ENCODE peak calls at places on chromosomes 16 and 17, in ten cellular contexts. F, R, I, J, B, L, H, Y, G and T are unnamed samples.

GRCh38 chr17:76844846-76845245 is 23.4 kb upstream of the MGAT5B start:
- DNase-seq in R (no peak), B (no peak), H (no peak), L (no peak), I (no peak), Y (no peak), F (no peak), J (no peak), G (no peak), T (no peak)

GRCh38 chr16:84950906-84951305 is 60.4 kb downstream of the ZDHHC7 start:
- DNase-seq in Y (no peak), F (no peak), G (no peak), L (no peak), R (no peak), B (no peak), H (no peak), J (no peak), I (peak; percentile 10), T (peak; percentile 20)

GRCh38 chr17:5352681-5353289 is 66.7 kb downstream of the NUP88 start:
- DNase-seq in G (no peak), J (no peak), B (no peak), I (no peak), Y (no peak), H (no peak), F (no peak), L (no peak), R (no peak), T (no peak)

GRCh38 chr16:54031107-54031760 is 255.4 kb downstream of the IRX3 start:
- DNase-seq in R (peak; percentile 66), G (no peak), Y (no peak), J (no peak), H (no peak), B (no peak), L (no peak), I (no peak), F (peak; percentile 28), T (no peak)

GRCh38 chr17:54967621-54968258 is 714 bp downstream of the COX11 start:
- DNase-seq in L (peak; percentile 77), H (peak; percentile 28), J (peak; percentile 27), F (peak; percentile 59), B (no peak), G (no peak), Y (peak; percentile 20), I (peak; percentile 0), R (peak; percentile 35), T (peak; percentile 18)

GRCh38 chr16:23518435-23518891 is 8.2 kb upstream of the GGA2 start:
- DNase-seq in F (no peak), J (peak; percentile 32), G (no peak), B (no peak), L (no peak), H (no peak), R (no peak), Y (no peak), I (no peak), T (no peak)

GRCh38 chr17:79064026-79064425 is 10.6 kb upstream of the ENGASE start:
- DNase-seq in G (no peak), F (no peak), I (no peak), J (no peak), R (no peak), B (no peak), Y (no peak), L (no peak), H (no peak), T (no peak)

GRCh38 chr17:49005140-49005539 is 8.0 kb downstream of the IGF2BP1 start:
- DNase-seq in R (no peak), G (no peak), B (no peak), J (no peak), L (no peak), H (no peak), Y (no peak), I (no peak), F (no peak), T (no peak)

GRCh38 chr17:64002658-64003525 is 4.7 kb downstream of the PRR29 start:
- DNase-seq in L (no peak), Y (no peak), G (no peak), H (no peak), B (no peak), I (no peak), F (no peak), J (no peak), R (no peak), T (no peak)

GRCh38 chr17:63116967-63117366 is 150.9 kb downstream of the TANC2 start:
- DNase-seq in B (peak; percentile 66), G (no peak), F (peak; percentile 91), I (no peak), J (peak; percentile 77), Y (no peak), R (peak; percentile 11), H (no peak), L (no peak), T (no peak)

GRCh38 chr16:86087561-86088230 is 188.7 kb downstream of the IRF8 start:
- DNase-seq in B (peak; percentile 24), G (no peak), R (no peak), F (no peak), L (no peak), H (peak; percentile 40), J (no peak), Y (peak; percentile 8), I (no peak), T (no peak)

DNA sequence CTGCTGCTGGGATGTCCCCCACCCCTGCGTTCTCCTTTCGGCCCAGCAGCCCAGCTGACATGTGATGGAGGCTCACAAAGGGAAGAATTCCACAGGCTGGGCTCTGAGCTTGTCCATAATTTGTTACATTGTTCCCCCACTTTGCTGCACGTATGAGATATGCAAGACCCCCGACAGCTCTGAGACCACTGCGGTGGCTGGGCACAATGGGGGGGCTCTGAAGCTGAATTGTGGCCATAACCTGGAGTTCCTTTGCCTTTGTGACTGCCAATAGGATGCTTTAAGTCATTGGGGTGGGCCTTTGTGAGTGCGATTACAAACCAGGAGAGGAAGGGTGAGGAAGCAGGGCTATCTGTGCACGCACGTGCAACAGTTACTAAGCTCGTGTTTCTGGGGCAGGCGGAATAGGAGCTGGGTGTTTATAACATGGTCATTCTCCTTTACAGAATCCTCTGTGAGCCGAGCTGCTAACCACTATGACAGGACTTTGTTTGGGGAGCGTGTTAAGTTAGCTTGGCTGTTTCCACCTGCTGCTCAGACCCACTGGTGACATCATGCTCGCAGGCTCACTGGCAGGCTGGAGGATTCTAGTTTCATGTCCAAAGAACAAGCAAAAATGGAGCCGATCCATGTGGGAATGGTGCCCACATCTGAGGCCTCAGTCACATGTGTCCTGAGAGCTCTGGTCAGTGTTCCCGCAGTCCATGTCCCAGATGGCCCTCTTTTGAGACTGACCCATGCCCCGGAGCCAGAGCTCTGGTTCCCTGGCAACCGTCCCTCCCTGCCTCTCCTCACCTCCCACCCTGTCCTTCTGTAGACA is 208.3 kb upstream of the SALL1 start:
- DNase-seq in L (no peak), B (peak; percentile 71), I (no peak), F (peak; percentile 7), R (no peak), J (peak; percentile 5), G (no peak), Y (no peak), H (no peak), T (no peak)
- H3K4me3 ChIP-seq in L (no peak overlapping the region), B (no peak overlapping the region), I (no peak overlapping the region), F (no peak overlapping the region), R (no peak overlapping the region), J (no peak overlapping the region), G (no peak overlapping the region), Y (no peak overlapping the region), H (no peak overlapping the region), T (no peak overlapping the region)

DNA sequence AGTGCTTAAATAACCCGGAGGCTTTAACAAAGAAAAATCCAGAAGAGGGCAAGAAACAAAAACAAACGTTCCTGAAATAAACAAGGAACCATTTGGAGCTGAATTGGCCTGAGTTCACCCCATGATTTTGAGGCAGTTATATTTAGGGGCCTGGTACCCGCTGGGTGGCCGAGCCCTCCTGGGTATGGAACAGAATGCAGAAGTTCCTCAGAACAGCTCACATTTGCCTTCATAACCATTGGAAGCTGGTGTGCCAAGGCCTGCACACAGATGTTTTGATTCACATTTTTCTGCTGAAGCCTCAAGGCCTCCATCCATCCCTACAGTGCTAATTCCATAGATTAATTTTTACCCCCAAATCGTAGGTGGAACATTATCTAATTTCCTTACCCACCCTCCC is 3.3 kb upstream of the ZFHX3 start:
- DNase-seq in Y (no peak), H (no peak), L (no peak), G (no peak), B (no peak), I (no peak), J (no peak), R (no peak), F (no peak), T (no peak)
- H3K27me3 ChIP-seq in Y (no peaks in the 10 kb centered on the region), H (peaks cover 56% of the 10 kb centered on the region), L (no peaks in the 10 kb centered on the region), G (peaks cover 57% of the 10 kb centered on the region), B (no peaks in the 10 kb centered on the region), I (peaks cover 12% of the 10 kb centered on the region), J (no peaks in the 10 kb centered on the region), R (no peaks in the 10 kb centered on the region), F (no peaks in the 10 kb centered on the region), T (no peaks in the 10 kb centered on the region)

GRCh38 chr17:45425125-45425983 is 7.3 kb downstream of the ARHGAP27 start:
- DNase-seq in R (peak; percentile 97), J (peak; percentile 74), H (peak; percentile 78), I (no peak), G (peak; percentile 82), Y (peak; percentile 92), F (peak; percentile 62), L (peak; percentile 99), B (no peak), T (peak; percentile 52)
- H3K4me3 ChIP-seq in R (peak overlapping the region; percentile 47), J (no peak overlapping the region), H (peak overlapping the region; percentile 18), I (no peak overlapping the region), G (peak overlapping the region; percentile 20), Y (peak overlapping the region; percentile 34), F (no peak overlapping the region), L (peak overlapping the region; percentile 74), B (no peak overlapping the region), T (no peak overlapping the region)

DNA sequence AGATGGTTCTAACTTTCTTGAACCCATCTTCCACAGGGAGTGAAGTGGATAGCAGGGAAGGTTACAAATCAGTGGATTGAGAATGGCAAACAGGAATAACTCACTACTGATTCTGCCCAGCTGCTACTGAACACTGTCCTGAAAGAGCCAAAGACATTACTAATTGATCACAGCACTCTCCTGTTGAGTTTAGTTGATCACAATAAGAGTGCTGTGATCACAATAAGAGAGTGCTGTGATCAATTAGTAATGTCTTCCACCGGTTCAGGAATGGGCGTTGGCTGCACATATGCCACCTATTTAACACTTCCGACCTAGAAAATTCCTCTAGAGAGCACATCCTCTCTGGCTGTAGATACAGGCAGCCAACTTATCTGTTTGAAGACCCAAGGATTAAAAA is 11.4 kb downstream of the CFAP97D1 start:
- DNase-seq in B (no peak), R (peak; percentile 72), L (peak; percentile 78), G (no peak), H (peak; percentile 56), F (peak; percentile 61), I (peak; percentile 9), J (peak; percentile 49), Y (no peak), T (no peak)
- H3K27me3 ChIP-seq in B (no peaks in the 10 kb centered on the region), R (no peaks in the 10 kb centered on the region), L (no peaks in the 10 kb centered on the region), G (no peaks in the 10 kb centered on the region), H (no peaks in the 10 kb centered on the region), F (no peaks in the 10 kb centered on the region), I (no peaks in the 10 kb centered on the region), J (no peaks in the 10 kb centered on the region), Y (no peaks in the 10 kb centered on the region), T (no peaks in the 10 kb centered on the region)